ENCODE peak calls at places on chromosome 10, in five cellular contexts. One of them, this sample, is unnamed.

GRCh38 chr10:126839094-126839761 is 66.0 kb upstream of the DOCK1 start:
- DNase-seq in ovary: no peak
- DNase-seq in CD8-positive, alpha-beta memory T cell: no peak
- DNase-seq in endodermal cell: no peak
- DNase-seq in Panc1: no peak
- DNase-seq in this sample: no peak

GRCh38 chr10:111007486-111007885 is 69.3 kb upstream of the ADRA2A start:
- DNase-seq in Panc1: no peak
- DNase-seq in ovary: no peak
- DNase-seq in CD8-positive, alpha-beta memory T cell: no peak
- DNase-seq in endodermal cell: no peak
- DNase-seq in this sample: no peak

GRCh38 chr10:8908013-8908412 is 853.5 kb downstream of the GATA3 start:
- DNase-seq in CD8-positive, alpha-beta memory T cell: no peak
- DNase-seq in ovary: no peak
- DNase-seq in Panc1: no peak
- DNase-seq in endodermal cell: peak; percentile 82
- DNase-seq in this sample: no peak

GRCh38 chr10:73780966-73781365 is 882 bp upstream of the CHCHD1 start:
- DNase-seq in endodermal cell: no peak
- DNase-seq in Panc1: no peak
- DNase-seq in ovary: peak; percentile 15
- DNase-seq in CD8-positive, alpha-beta memory T cell: no peak
- DNase-seq in this sample: no peak

GRCh38 chr10:81215498-81215897 is 659.5 kb upstream of the NRG3 start:
- DNase-seq in ovary: no peak
- DNase-seq in endodermal cell: no peak
- DNase-seq in CD8-positive, alpha-beta memory T cell: no peak
- DNase-seq in Panc1: no peak
- DNase-seq in this sample: no peak

GRCh38 chr10:70335246-70335613 is 47.2 kb downstream of the LRRC20 start:
- DNase-seq in CD8-positive, alpha-beta memory T cell: no peak
- DNase-seq in ovary: peak; percentile 37
- DNase-seq in Panc1: no peak
- DNase-seq in endodermal cell: no peak
- DNase-seq in this sample: no peak

GRCh38 chr10:92382631-92383030 is 91.7 kb downstream of the MARCHF5 start:
- DNase-seq in endodermal cell: peak; percentile 57
- DNase-seq in Panc1: no peak
- DNase-seq in ovary: no peak
- DNase-seq in CD8-positive, alpha-beta memory T cell: no peak
- DNase-seq in this sample: no peak

GRCh38 chr10:132370426-132371340 is 26.3 kb upstream of the PWWP2B start:
- DNase-seq in ovary: peak; percentile 10
- DNase-seq in endodermal cell: no peak
- DNase-seq in Panc1: no peak
- DNase-seq in CD8-positive, alpha-beta memory T cell: peak; percentile 41
- DNase-seq in this sample: no peak

GRCh38 chr10:126519992-126520391 is 131.7 kb upstream of the ADAM12 start:
- DNase-seq in endodermal cell: peak; percentile 63
- DNase-seq in Panc1: no peak
- DNase-seq in CD8-positive, alpha-beta memory T cell: no peak
- DNase-seq in ovary: no peak
- DNase-seq in this sample: no peak

GRCh38 chr10:9792181-9792580 is 1225.5 kb upstream of the CELF2 start:
- DNase-seq in CD8-positive, alpha-beta memory T cell: no peak
- DNase-seq in endodermal cell: no peak
- DNase-seq in ovary: no peak
- DNase-seq in Panc1: no peak
- DNase-seq in this sample: no peak

GRCh38 chr10:132845780-132846595 is 60.0 kb upstream of the NKX6-2 start:
- DNase-seq in Panc1: no peak
- DNase-seq in ovary: no peak
- DNase-seq in endodermal cell: peak; percentile 30
- DNase-seq in CD8-positive, alpha-beta memory T cell: no peak
- DNase-seq in this sample: no peak

GRCh38 chr10:48442090-48442808 is 135.8 kb downstream of the MAPK8 start:
- DNase-seq in ovary: no peak
- DNase-seq in Panc1: no peak
- DNase-seq in endodermal cell: no peak
- DNase-seq in CD8-positive, alpha-beta memory T cell: no peak
- DNase-seq in this sample: no peak

GRCh38 chr10:68261132-68261856 is 29.4 kb upstream of the ATOH7 start:
- DNase-seq in ovary: no peak
- DNase-seq in Panc1: no peak
- DNase-seq in CD8-positive, alpha-beta memory T cell: no peak
- DNase-seq in endodermal cell: no peak
- DNase-seq in this sample: no peak

GRCh38 chr10:100775346-100775745 is 30.0 kb downstream of the PAX2 start:
- DNase-seq in CD8-positive, alpha-beta memory T cell: no peak
- DNase-seq in ovary: no peak
- DNase-seq in endodermal cell: no peak
- DNase-seq in Panc1: no peak
- DNase-seq in this sample: no peak

GRCh38 chr10:70084189-70084588 is 31.5 kb downstream of the MACROH2A2 start:
- DNase-seq in Panc1: no peak
- DNase-seq in CD8-positive, alpha-beta memory T cell: no peak
- DNase-seq in endodermal cell: no peak
- DNase-seq in ovary: no peak
- DNase-seq in this sample: no peak

GRCh38 chr10:12401466-12401865 is 52.1 kb downstream of the CAMK1D start:
- DNase-seq in CD8-positive, alpha-beta memory T cell: no peak
- DNase-seq in Panc1: no peak
- DNase-seq in ovary: no peak
- DNase-seq in endodermal cell: no peak
- DNase-seq in this sample: no peak

GRCh38 chr10:23493711-23494110 is 54.8 kb downstream of the OTUD1 start:
- DNase-seq in endodermal cell: no peak
- DNase-seq in CD8-positive, alpha-beta memory T cell: no peak
- DNase-seq in ovary: no peak
- DNase-seq in Panc1: no peak
- DNase-seq in this sample: no peak

GRCh38 chr10:26807532-26807931 is 53.2 kb downstream of the ABI1 start:
- DNase-seq in CD8-positive, alpha-beta memory T cell: no peak
- DNase-seq in ovary: no peak
- DNase-seq in Panc1: no peak
- DNase-seq in endodermal cell: no peak
- DNase-seq in this sample: no peak

GRCh38 chr10:43225787-43226153 is 41.1 kb downstream of the RASGEF1A start:
- DNase-seq in CD8-positive, alpha-beta memory T cell: peak; percentile 71
- DNase-seq in ovary: peak; percentile 2
- DNase-seq in endodermal cell: no peak
- DNase-seq in Panc1: no peak
- DNase-seq in this sample: no peak

GRCh38 chr10:122531261-122531660 is 29.3 kb upstream of the DMBT1 start:
- DNase-seq in Panc1: no peak
- DNase-seq in CD8-positive, alpha-beta memory T cell: no peak
- DNase-seq in ovary: no peak
- DNase-seq in endodermal cell: no peak
- DNase-seq in this sample: no peak

GRCh38 chr10:33681580-33681979 is 347.1 kb upstream of the NRP1 start:
- DNase-seq in endodermal cell: no peak
- DNase-seq in CD8-positive, alpha-beta memory T cell: no peak
- DNase-seq in Panc1: no peak
- DNase-seq in ovary: no peak
- DNase-seq in this sample: no peak

GRCh38 chr10:128641998-128642397 is 515.8 kb upstream of the MKI67 start:
- DNase-seq in CD8-positive, alpha-beta memory T cell: no peak
- DNase-seq in endodermal cell: no peak
- DNase-seq in ovary: no peak
- DNase-seq in Panc1: no peak
- DNase-seq in this sample: no peak

GRCh38 chr10:1151071-1152033 is 95.2 kb downstream of the WDR37 start:
- DNase-seq in Panc1: no peak
- DNase-seq in ovary: no peak
- DNase-seq in endodermal cell: no peak
- DNase-seq in CD8-positive, alpha-beta memory T cell: no peak
- DNase-seq in this sample: peak; percentile 41

GRCh38 chr10:18164093-18164492 is 23.9 kb downstream of the CACNB2 start:
- DNase-seq in endodermal cell: no peak
- DNase-seq in ovary: no peak
- DNase-seq in Panc1: no peak
- DNase-seq in CD8-positive, alpha-beta memory T cell: no peak
- DNase-seq in this sample: no peak

GRCh38 chr10:87694011-87694794 is 34.5 kb downstream of the PAPSS2 start:
- DNase-seq in ovary: no peak
- DNase-seq in CD8-positive, alpha-beta memory T cell: no peak
- DNase-seq in Panc1: no peak
- DNase-seq in endodermal cell: no peak
- DNase-seq in this sample: no peak

GRCh38 chr10:72697711-72698110 is 5.8 kb downstream of the MCU start:
- DNase-seq in endodermal cell: no peak
- DNase-seq in ovary: no peak
- DNase-seq in Panc1: no peak
- DNase-seq in CD8-positive, alpha-beta memory T cell: no peak
- DNase-seq in this sample: no peak

GRCh38 chr10:35377050-35377723 is 40.9 kb downstream of the CCNY start:
- DNase-seq in ovary: no peak
- DNase-seq in CD8-positive, alpha-beta memory T cell: no peak
- DNase-seq in endodermal cell: no peak
- DNase-seq in Panc1: no peak
- DNase-seq in this sample: no peak
- H3K4me1 ChIP-seq in ovary: peaks cover 10% of the 10 kb centered on the region
- H3K4me1 ChIP-seq in CD8-positive, alpha-beta memory T cell: peaks cover 49% of the 10 kb centered on the region
- H3K4me1 ChIP-seq in endodermal cell: peaks cover 10% of the 10 kb centered on the region
- H3K4me1 ChIP-seq in Panc1: no peaks in the 10 kb centered on the region
- H3K4me1 ChIP-seq in this sample: peaks cover 6% of the 10 kb centered on the region

GRCh38 chr10:50511512-50512213 is 112.1 kb downstream of the SGMS1 start:
- DNase-seq in endodermal cell: no peak
- DNase-seq in CD8-positive, alpha-beta memory T cell: no peak
- DNase-seq in Panc1: no peak
- DNase-seq in ovary: no peak
- DNase-seq in this sample: no peak

GRCh38 chr10:50512214-50512595 is 111.6 kb downstream of the SGMS1 start:
- DNase-seq in CD8-positive, alpha-beta memory T cell: no peak
- DNase-seq in ovary: no peak
- DNase-seq in endodermal cell: no peak
- DNase-seq in Panc1: no peak
- DNase-seq in this sample: no peak

GRCh38 chr10:50513956-50514355 is 109.8 kb downstream of the SGMS1 start:
- DNase-seq in CD8-positive, alpha-beta memory T cell: no peak
- DNase-seq in ovary: no peak
- DNase-seq in endodermal cell: no peak
- DNase-seq in Panc1: no peak
- DNase-seq in this sample: no peak

GRCh38 chr10:50510517-50511473 is 113.0 kb downstream of the SGMS1 start:
- DNase-seq in ovary: no peak
- DNase-seq in endodermal cell: no peak
- DNase-seq in Panc1: no peak
- DNase-seq in CD8-positive, alpha-beta memory T cell: no peak
- DNase-seq in this sample: peak; percentile 79

DNA sequence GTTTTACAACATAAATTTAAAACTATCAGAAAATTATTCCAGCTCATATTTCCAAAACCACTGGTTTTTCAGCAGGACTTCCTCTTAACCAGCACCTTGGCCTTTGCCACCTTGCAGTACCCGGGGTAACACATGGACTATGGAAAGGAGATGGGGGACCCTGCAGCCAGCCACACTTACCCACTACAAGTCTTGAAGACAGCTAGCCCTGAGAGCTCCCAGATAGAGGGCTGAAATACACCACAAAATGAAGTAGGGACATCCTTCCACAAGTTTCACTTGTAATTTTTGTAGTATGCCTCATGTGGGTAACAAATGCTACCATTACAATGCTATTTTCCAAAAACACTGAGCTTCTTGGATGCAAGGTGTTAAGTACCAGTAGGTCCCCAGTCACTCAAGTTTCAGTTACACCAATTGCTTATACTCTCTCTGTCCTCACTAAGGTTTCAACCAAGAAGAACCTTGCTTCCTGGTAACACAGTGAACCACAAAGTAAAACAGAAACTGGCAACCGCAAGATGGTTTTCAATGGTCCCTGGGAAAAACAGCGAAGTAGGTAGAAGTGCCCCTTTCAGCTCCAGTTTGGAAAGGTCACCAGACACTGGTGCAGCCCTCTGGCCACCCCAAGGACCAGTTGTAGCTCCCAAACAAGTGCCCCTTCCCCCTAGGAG is 110.9 kb downstream of the SGMS1 start:
- DNase-seq in endodermal cell: no peak
- DNase-seq in CD8-positive, alpha-beta memory T cell: peak; percentile 51
- DNase-seq in ovary: no peak
- DNase-seq in Panc1: no peak
- DNase-seq in this sample: no peak
- H3K4me1 ChIP-seq in endodermal cell: peaks cover 10% of the 10 kb centered on the region
- H3K4me1 ChIP-seq in CD8-positive, alpha-beta memory T cell: peaks cover 46% of the 10 kb centered on the region
- H3K4me1 ChIP-seq in ovary: peaks cover 12% of the 10 kb centered on the region
- H3K4me1 ChIP-seq in Panc1: no peaks in the 10 kb centered on the region
- H3K4me1 ChIP-seq in this sample: peaks cover 29% of the 10 kb centered on the region

DNA sequence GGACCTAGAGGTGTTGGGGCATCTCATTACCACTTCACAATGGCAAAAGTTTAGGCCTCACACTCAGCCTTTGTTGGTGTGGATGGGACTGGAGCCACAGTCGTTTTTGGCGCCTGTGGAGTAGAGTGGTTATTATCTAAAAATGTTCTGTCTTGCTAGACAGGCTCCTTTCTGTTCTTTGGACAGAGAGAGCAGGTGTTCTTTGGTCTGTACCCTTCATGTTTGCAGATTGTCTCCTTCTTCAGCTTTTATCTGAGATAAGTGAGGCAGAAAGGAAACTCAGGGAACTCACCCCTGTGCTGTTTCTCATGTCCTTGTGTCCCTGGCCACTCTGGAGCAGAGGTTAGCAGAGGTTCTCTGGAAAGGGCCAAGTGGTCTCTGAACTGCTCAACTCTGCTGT is 103.7 kb downstream of the CCNY start:
- DNase-seq in CD8-positive, alpha-beta memory T cell: no peak
- DNase-seq in Panc1: no peak
- DNase-seq in endodermal cell: no peak
- DNase-seq in ovary: no peak
- DNase-seq in this sample: no peak
- H3K4me1 ChIP-seq in CD8-positive, alpha-beta memory T cell: no peaks in the 10 kb centered on the region
- H3K4me1 ChIP-seq in Panc1: no peaks in the 10 kb centered on the region
- H3K4me1 ChIP-seq in endodermal cell: no peaks in the 10 kb centered on the region
- H3K4me1 ChIP-seq in ovary: no peaks in the 10 kb centered on the region
- H3K4me1 ChIP-seq in this sample: no peaks in the 10 kb centered on the region

DNA sequence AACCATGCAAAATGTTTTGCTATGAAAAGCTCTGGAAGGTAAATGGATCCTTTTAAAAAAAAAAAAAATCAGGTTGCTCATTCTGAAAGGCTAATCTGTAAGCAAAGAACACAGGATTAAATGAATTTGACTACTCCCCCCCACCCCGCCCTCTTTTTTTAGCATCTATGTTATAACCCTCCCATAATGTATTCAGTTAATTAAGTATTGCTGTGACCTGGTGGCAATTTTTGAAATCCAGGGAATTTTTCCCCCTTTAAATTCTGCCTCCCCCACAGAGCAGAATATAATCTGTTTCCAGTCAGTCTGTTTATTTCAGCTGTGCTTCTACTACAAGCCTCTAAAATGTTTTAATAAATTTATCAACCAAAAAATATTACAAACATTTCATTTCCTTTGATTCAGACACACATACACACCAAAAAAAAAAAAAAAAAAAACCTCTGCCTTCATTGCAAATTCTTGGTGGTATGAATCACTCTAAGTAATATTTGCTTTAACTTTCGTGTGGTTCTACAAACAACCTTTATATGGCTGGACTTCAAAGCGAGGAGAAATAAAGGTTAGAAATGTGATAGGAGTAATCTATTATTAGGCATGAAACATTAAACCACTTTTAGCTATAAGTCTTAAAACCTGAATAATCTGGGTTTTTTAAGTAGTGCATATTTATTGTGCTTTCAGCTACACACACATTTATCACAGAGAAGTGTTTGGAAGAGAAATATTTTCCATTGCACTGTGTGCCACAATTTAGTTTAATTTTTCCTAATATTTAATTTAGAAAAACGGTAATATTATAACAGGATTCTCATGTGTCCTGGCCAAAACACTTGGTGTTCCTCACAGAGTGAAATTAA is 64.4 kb upstream of the ARID5B start:
- DNase-seq in CD8-positive, alpha-beta memory T cell: no peak
- DNase-seq in Panc1: no peak
- DNase-seq in endodermal cell: no peak
- DNase-seq in ovary: no peak
- DNase-seq in this sample: peak; percentile 85
- H3K4me1 ChIP-seq in CD8-positive, alpha-beta memory T cell: no peaks in the 10 kb centered on the region
- H3K4me1 ChIP-seq in Panc1: peaks cover 38% of the 10 kb centered on the region
- H3K4me1 ChIP-seq in endodermal cell: peaks cover 2% of the 10 kb centered on the region
- H3K4me1 ChIP-seq in ovary: peaks cover 9% of the 10 kb centered on the region
- H3K4me1 ChIP-seq in this sample: peaks cover 41% of the 10 kb centered on the region

This sample was measured in SJSA1.